ENCODE peak calls at places on chromosomes 7 and 10, in seven cellular contexts. E is neural progenitor cell, V is dorsolateral prefrontal cortex, S is aorta, O is AG04450, P is tibial nerve, D is brain microvascular endothelial cell. M is an unnamed sample.

GRCh38 chr7:28078036-28078901 is 102.3 kb downstream of the JAZF1 start:
- DNase-seq in D (peak), P (peak), O (no peak), V (no peak), E (peak), S (no peak), M (no peak)

GRCh38 chr10:82826132-82826531 is 951.1 kb downstream of the NRG3 start:
- DNase-seq in D (no peak), O (no peak), E (no peak), S (no peak), V (no peak), P (no peak), M (no peak)

GRCh38 chr7:121473645-121474300 is 77.7 kb upstream of the FAM3C start:
- DNase-seq in V (no peak), D (no peak), E (no peak), O (no peak), S (no peak), P (no peak), M (no peak)

GRCh38 chr10:16950686-16951681 is 133.8 kb upstream of the RSU1 start:
- DNase-seq in S (no peak), O (no peak), P (no peak), D (peak), E (peak), V (peak), M (peak)

GRCh38 chr7:151428393-151429231 is 11.3 kb downstream of the CRYGN start:
- DNase-seq in E (peak), V (no peak), P (no peak), D (peak), O (no peak), S (no peak), M (peak)

GRCh38 chr10:112677689-112678088 is 230.7 kb downstream of the VTI1A start:
- DNase-seq in P (no peak), D (no peak), S (no peak), V (no peak), O (no peak), E (no peak), M (no peak)

GRCh38 chr7:156560075-156560474 is 80.5 kb upstream of the RNF32 start:
- DNase-seq in D (no peak), E (peak), V (no peak), O (no peak), S (no peak), P (no peak), M (no peak)

GRCh38 chr10:74208081-74208480 is 57.1 kb downstream of the ADK start:
- DNase-seq in O (no peak), S (no peak), D (no peak), V (no peak), E (peak), P (no peak), M (no peak)

DNA sequence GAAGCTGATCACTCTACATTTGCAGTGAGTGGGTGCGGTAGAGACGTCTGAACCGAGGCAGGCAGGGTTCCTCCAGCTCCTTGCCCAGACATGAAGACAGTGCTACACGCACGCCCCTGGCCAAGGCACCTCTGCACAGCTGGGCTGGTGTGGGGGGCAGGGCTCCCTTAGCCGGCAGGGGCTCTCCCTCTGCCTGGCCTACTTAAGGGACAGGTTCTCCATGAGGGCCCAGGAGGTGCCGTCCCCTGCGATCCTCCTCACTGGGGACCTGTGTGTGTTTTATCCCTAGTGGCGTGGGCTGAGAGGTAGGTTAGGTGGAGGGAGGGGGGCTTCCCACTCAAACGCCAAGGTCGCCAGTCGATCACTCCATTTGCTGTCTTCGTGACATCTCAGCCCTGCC is 35.3 kb downstream of the IL15RA start:
- DNase-seq in P (no peak), S (peak), D (no peak), E (no peak), O (no peak), V (no peak), M (no peak)
- H3K27ac ChIP-seq in P (peak), S (no peak), D (no peak), E (no peak), O (no peak), V (peak), M (peak)

GRCh38 chr10:4693967-4694366 is 132.0 kb upstream of the AKR1E2 start:
- DNase-seq in S (no peak), V (no peak), O (no peak), D (no peak), P (no peak), E (no peak), M (no peak)
- H3K27ac ChIP-seq in S (no peak), V (no peak), O (no peak), D (no peak), P (no peak), E (no peak), M (no peak)

DNA sequence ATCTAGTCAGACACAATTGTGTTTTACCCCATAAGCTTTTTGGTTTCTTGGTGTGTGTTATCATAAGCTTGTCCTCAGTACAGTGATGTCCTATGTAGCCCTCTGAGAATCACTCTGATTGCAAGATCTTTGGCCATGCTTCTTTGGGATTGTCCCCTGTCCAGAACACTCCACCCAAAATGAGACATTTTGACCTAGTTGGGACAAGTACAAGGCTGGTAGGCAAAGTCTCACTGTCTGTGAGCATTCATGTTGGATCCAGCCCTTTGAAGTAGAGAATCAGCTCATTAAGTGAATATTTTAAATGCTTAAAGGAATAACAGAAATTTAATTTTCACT is 28.9 kb upstream of the PCGF5 start:
- DNase-seq in S (no peak), P (no peak), D (no peak), O (no peak), E (no peak), V (no peak), M (no peak)
- H3K27ac ChIP-seq in S (peak), P (no peak), D (no peak), O (no peak), E (no peak), V (peak), M (peak)

DNA sequence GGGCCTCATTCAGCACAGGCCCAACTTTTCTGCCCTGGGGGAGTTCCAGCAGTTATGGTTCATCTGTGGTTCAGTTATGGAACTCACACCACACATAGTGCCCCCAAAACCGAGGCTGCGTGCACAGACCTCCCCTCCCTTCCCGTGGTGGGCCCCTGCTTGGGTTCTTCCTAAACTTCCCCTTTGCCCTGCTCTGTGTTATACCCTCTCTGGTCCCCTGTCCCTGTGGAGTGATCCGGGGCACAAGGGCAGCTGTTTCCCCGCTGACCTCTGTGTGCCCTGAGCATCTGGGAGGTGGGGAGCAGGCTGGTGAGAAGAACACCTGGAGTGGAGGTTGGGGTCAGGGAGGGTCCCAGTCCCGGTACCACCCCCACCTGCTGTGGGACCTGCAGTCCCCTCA is 39.4 kb downstream of the HTRA1 start:
- DNase-seq in D (no peak), S (no peak), O (no peak), E (no peak), P (no peak), V (no peak), M (no peak)
- H3K27ac ChIP-seq in D (no peak), S (no peak), O (no peak), E (no peak), P (no peak), V (peak), M (peak)

DNA sequence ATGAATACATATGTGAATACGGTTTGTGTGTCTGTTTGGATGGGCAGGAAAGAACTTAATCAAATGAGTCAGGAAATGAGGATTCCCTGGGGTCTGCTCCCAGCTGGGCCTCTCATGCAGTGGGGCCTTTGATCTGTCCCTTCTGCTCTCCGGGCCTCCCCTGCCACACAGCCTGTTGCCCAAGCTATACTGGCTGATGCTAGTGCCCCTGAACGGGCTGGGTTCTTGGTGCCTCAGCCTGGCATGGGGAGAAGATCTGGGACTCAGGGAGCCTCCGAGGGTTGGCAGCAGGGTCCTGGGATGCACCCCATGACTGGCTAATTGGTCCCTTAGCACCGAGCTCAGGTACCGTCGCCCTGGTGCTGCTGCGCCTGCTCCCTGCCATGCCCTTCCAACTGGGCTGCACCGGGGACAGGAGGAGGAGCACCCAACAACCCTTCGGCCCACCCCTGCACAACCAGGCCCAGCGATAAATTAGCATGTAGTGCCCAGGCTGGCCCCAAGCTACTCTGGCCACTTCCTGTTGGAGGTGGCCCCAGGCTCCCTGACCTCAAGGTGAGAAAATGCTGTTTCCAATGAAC is 59.9 kb upstream of the DUSP5 start:
- DNase-seq in P (no peak), E (no peak), O (no peak), V (no peak), D (no peak), S (peak), M (no peak)
- H3K27ac ChIP-seq in P (no peak), E (no peak), O (no peak), V (no peak), D (no peak), S (no peak), M (no peak)

DNA sequence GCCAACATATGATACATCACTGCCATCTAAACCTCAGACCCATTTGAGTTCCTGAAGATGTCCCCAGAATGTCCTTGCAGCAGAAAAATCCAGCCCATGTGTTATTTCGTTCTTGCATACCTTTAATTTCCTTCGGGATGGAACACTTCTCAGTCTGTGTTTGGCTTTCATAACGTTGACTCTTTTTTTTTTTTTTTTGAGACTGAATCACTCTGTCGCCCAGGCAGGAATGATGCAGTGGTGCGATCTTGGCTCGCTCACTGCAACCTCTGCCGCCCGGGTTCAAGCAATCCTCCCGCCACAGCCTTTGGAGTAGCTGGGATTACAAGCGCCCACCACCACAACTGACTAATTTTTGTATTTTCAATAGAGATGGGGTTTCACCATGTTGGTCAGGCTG is 148.8 kb upstream of the TNRC18 start:
- DNase-seq in E (no peak), S (no peak), V (no peak), P (no peak), O (no peak), D (no peak), M (no peak)
- H3K27ac ChIP-seq in E (no peak), S (no peak), V (no peak), P (no peak), O (no peak), D (no peak), M (no peak)

GRCh38 chr10:114635101-114635500 is 23.0 kb downstream of the ABLIM1 start:
- DNase-seq in S (no peak), E (no peak), O (no peak), V (no peak), P (no peak), D (peak), M (no peak)
- H3K27ac ChIP-seq in S (peak), E (no peak), O (no peak), V (peak), P (peak), D (peak), M (no peak)

DNA sequence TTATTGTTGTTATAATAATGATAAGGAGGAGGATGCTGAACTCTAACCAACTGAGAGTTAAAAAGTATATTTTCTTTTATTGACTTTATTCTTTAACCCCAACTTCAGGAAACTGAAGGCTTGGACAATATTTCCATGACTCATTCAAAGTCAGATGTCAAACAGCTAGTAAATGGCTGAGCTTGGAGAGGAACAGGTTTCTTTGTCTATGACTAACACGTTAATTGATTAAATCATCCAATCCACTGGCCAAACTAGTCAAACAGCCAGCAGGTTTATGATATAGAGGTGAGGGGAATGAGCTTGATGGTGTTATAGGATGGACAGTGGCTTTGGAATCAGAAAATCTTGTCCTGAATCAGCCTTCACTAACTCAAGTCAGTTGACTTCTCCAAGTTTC is 119.1 kb upstream of the WDR11 start:
- DNase-seq in D (no peak), E (no peak), V (no peak), O (no peak), S (no peak), P (no peak), M (no peak)
- H3K27ac ChIP-seq in D (no peak), E (no peak), V (no peak), O (no peak), S (no peak), P (no peak), M (no peak)

GRCh38 chr10:43000651-43001426 is 76.0 kb upstream of the RET start:
- DNase-seq in E (no peak), O (no peak), P (no peak), D (no peak), V (no peak), S (no peak), M (no peak)

GRCh38 chr10:42999385-43000020 is 77.4 kb upstream of the RET start:
- DNase-seq in O (no peak), P (no peak), D (no peak), S (no peak), E (no peak), V (no peak), M (no peak)

GRCh38 chr10:43001427-43001795 is 75.5 kb upstream of the RET start:
- DNase-seq in P (no peak), E (no peak), O (no peak), V (no peak), D (no peak), S (no peak), M (no peak)

GRCh38 chr10:42998481-42999384 is 78.1 kb upstream of the RET start:
- DNase-seq in S (no peak), V (no peak), P (no peak), E (no peak), D (no peak), O (no peak), M (no peak)

GRCh38 chr10:43000021-43000411 is 76.9 kb upstream of the RET start:
- DNase-seq in P (no peak), V (no peak), S (no peak), E (no peak), D (no peak), O (no peak), M (no peak)
- H3K27ac ChIP-seq in P (no peak), V (no peak), S (no peak), E (no peak), D (no peak), O (no peak), M (no peak)

M was measured in substantia nigra.